ENCODE peak calls at places on chromosomes 16 and 17, in nine cellular contexts. A is neural progenitor cell, S is GM23248, F is PC-9, D is GM23338, B is HCT116, K is IMR-90, U is mammary epithelial cell, M is DND-41. Y is an unnamed sample.

GRCh38 chr17:16443390-16444257 is 28.3 kb downstream of the TRPV2 start:
- DNase-seq in B (no peak), U (no peak), D (no peak), A (no peak), S (no peak), M (no peak), F (no peak), K (no peak), Y (peak; percentile 83)

GRCh38 chr17:12463102-12463501 is 202.6 kb upstream of the MYOCD start:
- DNase-seq in A (no peak), U (no peak), F (no peak), M (no peak), D (no peak), S (peak; percentile 40), K (peak; percentile 86), B (no peak), Y (no peak)

GRCh38 chr16:30526137-30526822 is at the start of gene ZNF768:
- DNase-seq in D (peak; percentile 93), M (peak; percentile 26), F (peak; percentile 46), B (no peak), S (peak; percentile 62), U (peak; percentile 12), K (no peak), A (peak; percentile 87), Y (peak; percentile 98)

GRCh38 chr16:85968041-85968920 is 69.3 kb downstream of the IRF8 start:
- DNase-seq in M (no peak), A (no peak), B (no peak), F (no peak), D (no peak), K (no peak), U (no peak), S (no peak), Y (no peak)

GRCh38 chr17:61427567-61427966 is 24.7 kb upstream of the TBX4 start:
- DNase-seq in A (no peak), D (no peak), K (no peak), S (no peak), F (no peak), M (no peak), B (no peak), U (no peak), Y (no peak)

GRCh38 chr17:68089881-68090280 is 54.3 kb downstream of the KPNA2 start:
- DNase-seq in U (peak; percentile 12), F (peak; percentile 78), D (no peak), A (no peak), B (peak; percentile 72), S (peak; percentile 29), M (peak; percentile 12), K (peak; percentile 24), Y (peak; percentile 84)

GRCh38 chr17:7111784-7112526 is 2.7 kb downstream of the ASGR2 start:
- DNase-seq in D (peak; percentile 42), S (peak; percentile 14), A (no peak), U (no peak), K (no peak), B (no peak), M (no peak), F (no peak), Y (peak; percentile 75)

GRCh38 chr16:24189941-24190340 is 66.2 kb upstream of the CACNG3 start:
- DNase-seq in D (no peak), B (no peak), K (no peak), A (no peak), M (no peak), F (no peak), U (no peak), S (no peak), Y (no peak)

GRCh38 chr16:83187404-83187803 is 560.6 kb downstream of the CDH13 start:
- DNase-seq in U (peak; percentile 93), D (no peak), A (no peak), K (peak; percentile 89), S (peak; percentile 84), F (no peak), B (no peak), M (no peak), Y (peak; percentile 89)

GRCh38 chr17:78596871-78597635 is 19.9 kb upstream of the DNAH17 start:
- DNase-seq in D (no peak), S (no peak), U (no peak), M (no peak), K (no peak), F (peak; percentile 35), A (no peak), B (no peak), Y (no peak)

GRCh38 chr16:89123001-89123830 is 29.6 kb downstream of the ACSF3 start:
- DNase-seq in S (peak; percentile 22), M (no peak), U (peak; percentile 9), F (no peak), A (no peak), K (no peak), D (no peak), B (no peak), Y (peak; percentile 90)

GRCh38 chr16:75267631-75268264 is 16.3 kb upstream of the BCAR1 start:
- DNase-seq in U (peak; percentile 86), A (no peak), M (no peak), B (peak; percentile 54), K (peak; percentile 53), D (no peak), F (peak; percentile 84), S (peak; percentile 80), Y (peak; percentile 98)

GRCh38 chr16:12419151-12419550 is 384.5 kb downstream of the CPPED1 start:
- DNase-seq in A (peak; percentile 40), K (no peak), S (no peak), B (no peak), M (no peak), D (no peak), U (no peak), F (no peak), Y (no peak)

GRCh38 chr17:37064166-37064565 is 115.4 kb downstream of the AATF start:
- DNase-seq in M (no peak), B (no peak), F (no peak), S (no peak), D (no peak), K (no peak), A (no peak), U (no peak), Y (no peak)

GRCh38 chr16:85718682-85719081 is 29.9 kb upstream of the GINS2 start:
- DNase-seq in M (no peak), U (no peak), K (no peak), F (no peak), S (peak; percentile 35), B (no peak), D (peak; percentile 76), A (peak; percentile 59), Y (peak; percentile 81)

GRCh38 chr16:12123462-12123861 is 146.9 kb downstream of the SNX29 start:
- DNase-seq in B (no peak), M (no peak), A (no peak), S (no peak), D (no peak), F (no peak), U (no peak), K (no peak), Y (no peak)

GRCh38 chr17:74212913-74213791 is at the start of gene TTYH2:
- DNase-seq in K (peak; percentile 82), M (peak; percentile 88), S (peak; percentile 95), B (peak; percentile 81), D (peak; percentile 91), U (peak; percentile 73), A (peak; percentile 89), F (peak; percentile 70), Y (peak; percentile 98)

GRCh38 chr17:7782237-7782636 is 51.8 kb upstream of the KDM6B start:
- DNase-seq in S (peak; percentile 67), D (no peak), F (peak; percentile 42), A (no peak), M (no peak), B (no peak), U (peak; percentile 32), K (peak; percentile 61), Y (no peak)

GRCh38 chr17:72838581-72838980 is 253.9 kb downstream of the SLC39A11 start:
- DNase-seq in M (no peak), D (no peak), B (no peak), K (no peak), U (no peak), S (no peak), F (no peak), A (no peak), Y (no peak)

DNA sequence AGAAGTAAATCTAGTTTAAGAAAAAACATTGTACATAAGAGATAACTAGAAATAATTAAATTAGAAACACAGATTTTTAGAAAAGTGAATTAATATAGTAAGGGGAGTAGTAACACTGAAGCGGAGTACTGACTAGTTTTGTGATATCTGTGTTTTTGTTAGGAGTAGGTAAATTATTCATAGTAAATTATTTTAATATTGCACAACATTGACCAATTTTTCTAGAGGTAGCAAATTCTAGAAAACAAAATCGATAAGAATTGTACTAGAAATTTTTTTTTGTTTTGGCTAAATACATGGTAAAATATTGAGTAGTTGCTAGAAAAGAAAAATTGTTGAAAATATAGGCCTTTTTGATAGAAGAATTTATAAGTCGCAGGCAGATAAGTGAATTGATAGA is 156.5 kb downstream of the CHD9 start:
- DNase-seq in F (no peak), U (no peak), A (no peak), D (no peak), K (no peak), B (no peak), S (no peak), M (no peak), Y (no peak)
- H3K4me3 ChIP-seq in F (no peak overlapping the region), U (peak overlapping the region; percentile 63), A (peak overlapping the region; percentile 77), D (no peak overlapping the region), K (no peak overlapping the region), B (no peak overlapping the region), S (peak overlapping the region; percentile 76), M (peak overlapping the region; percentile 70), Y (no peak overlapping the region)

GRCh38 chr17:57317016-57317415 is 60.7 kb downstream of the MSI2 start:
- DNase-seq in U (no peak), F (no peak), A (no peak), B (no peak), S (no peak), K (no peak), M (no peak), D (no peak), Y (no peak)
- H4K20me1 ChIP-seq in U (no peaks in the 10 kb centered on the region), F (no peaks in the 10 kb centered on the region), A (peaks cover 84% of the 10 kb centered on the region), B (no peaks in the 10 kb centered on the region), S (no peaks in the 10 kb centered on the region), K (no peaks in the 10 kb centered on the region), M (peaks cover 90% of the 10 kb centered on the region), D (peaks cover 5% of the 10 kb centered on the region), Y (no peaks in the 10 kb centered on the region)

GRCh38 chr17:44793885-44794698 is 35.3 kb downstream of the ADAM11 start:
- DNase-seq in A (no peak), U (no peak), B (no peak), M (no peak), F (no peak), D (no peak), S (no peak), K (no peak), Y (no peak)
- H3K27ac ChIP-seq in A (peak overlapping the region; percentile 51), U (peak overlapping the region; percentile 32), B (peak overlapping the region; percentile 61), M (no peak overlapping the region), F (peak overlapping the region; percentile 54), D (peak overlapping the region; percentile 86), S (peak overlapping the region; percentile 90), K (peak overlapping the region; percentile 61), Y (peak overlapping the region; percentile 89)

DNA sequence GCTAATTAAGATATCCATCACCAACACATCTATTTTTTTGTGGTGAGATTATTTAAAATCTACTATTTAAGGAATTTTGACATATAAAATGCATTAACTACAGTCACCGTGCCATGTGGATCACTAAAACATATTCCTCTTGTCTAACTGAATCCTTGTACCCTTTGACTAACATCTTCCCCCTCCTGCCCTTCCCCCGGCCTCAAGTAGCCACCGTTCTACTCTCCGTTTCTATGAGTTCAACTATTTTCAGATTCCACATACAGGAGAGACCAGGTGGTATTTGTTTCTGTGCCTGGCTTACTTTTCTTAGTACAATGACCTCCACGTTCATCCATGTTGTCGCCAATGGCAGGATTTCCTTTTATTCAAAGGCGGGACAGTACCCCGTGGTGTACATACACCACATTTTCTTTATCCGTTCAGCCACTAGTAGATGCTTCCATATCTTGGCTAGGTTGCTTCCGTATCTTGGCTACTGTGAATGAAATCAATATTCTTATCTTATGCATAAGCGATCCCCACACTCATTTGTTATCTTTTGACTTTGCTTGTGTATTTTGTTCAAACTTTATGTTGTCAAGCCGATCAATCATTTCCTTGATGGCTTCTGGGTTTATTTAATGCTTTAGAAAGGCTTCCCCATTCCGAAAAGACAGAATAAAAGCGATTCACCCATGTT is 134.7 kb downstream of the KCNJ12 start:
- DNase-seq in U (no peak), M (no peak), S (no peak), F (no peak), D (no peak), K (no peak), B (no peak), A (peak; percentile 24), Y (no peak)
- H3K4me3 ChIP-seq in U (peak overlapping the region; percentile 46), M (no peak overlapping the region), S (peak overlapping the region; percentile 76), F (no peak overlapping the region), D (peak overlapping the region; percentile 67), K (peak overlapping the region; percentile 41), B (no peak overlapping the region), A (peak overlapping the region; percentile 52), Y (peak overlapping the region; percentile 74)

Y was measured in osteoblast.